ENCODE peak calls at places on chromosomes 12 and 14, in eight cellular contexts. N, D, J, P, G, O, R and S are unnamed samples. For H3K9me3, the result is how much of the 10 kb centered on the place peaks cover.

GRCh38 chr14:94593376-94593748 is 12.1 kb downstream of the SERPINA5 start:
- DNase-seq in D (no peak), O (no peak), J (no peak), R (no peak), G (no peak), N (no peak), P (no peak), S (no peak)

GRCh38 chr14:99792551-99793212 is 531 bp upstream of the EML1 start:
- DNase-seq in J (peak), G (peak), O (no peak), R (peak), P (peak), D (no peak), N (no peak), S (no peak)

GRCh38 chr12:100995201-100995600 is 200.6 kb downstream of the ANO4 start:
- DNase-seq in J (no peak), N (no peak), O (no peak), D (no peak), P (peak), G (peak), R (no peak), S (no peak)

GRCh38 chr12:100234591-100235304 is 32.1 kb downstream of the DEPDC4 start:
- DNase-seq in D (no peak), O (peak), R (peak), P (peak), G (peak), J (no peak), N (peak), S (peak)

GRCh38 chr12:107760207-107760816 is 625 bp downstream of the PRDM4 start:
- DNase-seq in R (no peak), J (peak), P (peak), N (no peak), D (peak), O (peak), G (peak), S (peak)

GRCh38 chr14:81440041-81440440 is 39.9 kb upstream of the STON2 start:
- DNase-seq in O (no peak), N (no peak), J (no peak), D (no peak), P (no peak), R (no peak), G (no peak), S (no peak)

GRCh38 chr12:108720757-108721514 is 10.4 kb downstream of the CORO1C start:
- DNase-seq in O (no peak), P (peak), J (no peak), D (no peak), G (no peak), N (no peak), R (peak), S (no peak)

GRCh38 chr14:42143114-42143513 is 536.4 kb downstream of the LRFN5 start:
- DNase-seq in O (no peak), D (no peak), G (no peak), R (no peak), J (no peak), P (no peak), N (no peak), S (no peak)

GRCh38 chr12:5685935-5686334 is 254.0 kb downstream of the NTF3 start:
- DNase-seq in N (no peak), R (no peak), G (no peak), P (no peak), O (no peak), J (no peak), D (no peak), S (no peak)

GRCh38 chr12:112962561-112962960 is 15.8 kb upstream of the OAS2 start:
- DNase-seq in O (no peak), J (no peak), D (no peak), P (no peak), G (no peak), R (no peak), N (no peak), S (no peak)

GRCh38 chr14:61355892-61356325 is 34.5 kb downstream of the PRKCH start:
- DNase-seq in J (no peak), N (no peak), P (no peak), O (no peak), R (peak), G (peak), D (no peak), S (no peak)

GRCh38 chr12:91998316-91998715 is 147.3 kb downstream of the BTG1 start:
- DNase-seq in O (no peak), J (no peak), R (no peak), P (no peak), G (no peak), N (no peak), D (no peak), S (no peak)

GRCh38 chr12:92002195-92002649 is 143.4 kb downstream of the BTG1 start:
- DNase-seq in D (no peak), R (no peak), O (no peak), P (no peak), J (no peak), N (no peak), G (peak), S (no peak)

GRCh38 chr12:92002673-92003382 is 142.8 kb downstream of the BTG1 start:
- DNase-seq in G (no peak), P (peak), O (no peak), J (no peak), D (no peak), N (no peak), R (no peak), S (no peak)

GRCh38 chr12:92000587-92000986 is 145.1 kb downstream of the BTG1 start:
- DNase-seq in P (no peak), D (no peak), O (no peak), R (no peak), J (no peak), G (no peak), N (no peak), S (no peak)

DNA sequence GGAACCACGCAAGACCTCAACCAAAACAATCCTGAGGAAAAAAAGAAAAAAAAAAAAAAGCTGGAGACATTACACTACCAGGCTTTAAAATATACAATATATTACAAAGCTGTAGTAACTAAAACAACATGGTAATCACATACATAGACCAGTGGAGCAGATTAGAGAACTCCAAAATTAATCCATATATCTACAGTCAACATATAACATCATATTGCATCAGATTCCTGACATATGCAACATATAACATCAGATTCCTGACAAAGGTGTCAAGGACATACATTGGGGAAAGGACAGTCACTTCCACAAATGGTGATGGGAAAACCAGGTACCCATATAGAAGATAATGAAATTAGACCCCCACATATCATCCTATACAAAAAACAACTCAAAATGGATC is 145.8 kb downstream of the BTG1 start:
- DNase-seq in N (no peak), G (no peak), J (no peak), P (no peak), D (no peak), R (no peak), O (no peak), S (no peak)
- H3K4me3 ChIP-seq in N (no peak), G (no peak), J (no peak), P (no peak), D (no peak), R (no peak), O (no peak), S (no peak)

GRCh38 chr12:132942611-132943010 is 13.5 kb downstream of the ZNF605 start:
- DNase-seq in P (no peak), J (no peak), O (no peak), G (no peak), D (no peak), N (no peak), R (no peak), S (no peak)
- H3K9me3 ChIP-seq in P (half or more), J (under half), O (under half), G (half or more), D (under half), N (under half), R (under half), S (under half)

GRCh38 chr12:68641138-68641537 is 30.4 kb downstream of the RAP1B start:
- DNase-seq in G (no peak), P (no peak), J (no peak), N (peak), O (peak), D (no peak), R (no peak), S (no peak)

GRCh38 chr12:68638171-68638570 is 27.5 kb downstream of the RAP1B start:
- DNase-seq in O (peak), J (no peak), R (no peak), D (no peak), N (no peak), G (no peak), P (no peak), S (no peak)

GRCh38 chr12:68636268-68636667 is 25.6 kb downstream of the RAP1B start:
- DNase-seq in R (peak), O (no peak), N (no peak), J (no peak), D (no peak), P (peak), G (peak), S (no peak)

GRCh38 chr12:68639396-68639767 is 28.7 kb downstream of the RAP1B start:
- DNase-seq in R (no peak), N (no peak), P (no peak), G (no peak), D (no peak), O (peak), J (no peak), S (no peak)

DNA sequence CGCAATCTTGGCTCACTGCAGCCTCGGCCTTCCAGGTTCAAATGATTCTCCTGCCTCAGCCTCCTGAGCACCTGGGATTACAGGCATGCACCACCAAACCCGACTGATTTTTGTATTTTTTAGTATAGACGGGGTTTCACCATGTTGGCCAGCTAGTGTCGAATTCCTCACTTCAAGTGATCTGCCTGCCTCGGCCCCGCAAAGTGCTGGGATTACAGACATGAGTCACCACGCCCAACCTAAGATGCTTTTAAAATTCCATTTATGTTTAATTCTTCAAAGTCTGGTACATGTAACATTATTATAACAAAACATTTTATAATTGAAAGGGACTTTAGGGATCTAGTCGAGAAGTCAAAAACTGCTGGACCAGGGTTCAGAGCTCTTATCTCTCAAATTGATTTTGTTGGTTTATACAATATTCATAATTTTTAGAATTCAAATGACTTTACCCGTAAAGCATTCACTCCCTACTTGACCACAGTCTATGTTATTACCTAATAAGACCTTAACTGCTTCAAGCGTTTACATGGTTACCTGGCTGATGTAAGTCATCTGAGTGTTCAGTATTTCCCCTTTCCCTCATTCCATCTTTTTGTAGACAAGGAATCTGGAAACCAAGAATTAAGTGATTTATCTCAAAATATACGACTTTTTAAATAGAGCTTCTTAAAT is 28.2 kb downstream of the RAP1B start:
- DNase-seq in G (no peak), P (no peak), R (no peak), D (no peak), N (no peak), O (no peak), J (no peak), S (no peak)
- H3K4me3 ChIP-seq in G (no peak), P (no peak), R (no peak), D (no peak), N (no peak), O (no peak), J (no peak), S (no peak)

DNA sequence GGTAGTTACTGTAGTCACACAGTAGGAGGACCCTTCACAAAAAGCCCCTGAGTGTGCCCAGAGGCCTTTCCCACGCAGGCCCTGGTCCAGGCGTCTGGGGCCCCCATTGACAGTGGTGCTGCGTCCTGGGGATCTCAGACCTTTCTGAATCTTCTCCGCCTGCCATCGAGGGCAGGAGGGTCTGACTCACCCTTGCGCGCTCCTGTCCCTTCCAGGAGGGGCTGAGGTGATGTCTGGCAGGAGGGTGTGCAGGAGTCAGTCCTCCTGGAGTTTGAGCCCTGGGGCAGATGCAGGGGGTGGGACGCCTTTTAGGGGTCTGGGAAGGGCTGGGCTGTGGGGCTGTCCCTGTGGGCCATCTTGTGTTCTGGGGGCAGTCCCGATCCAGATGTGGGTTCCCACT is 386.8 kb downstream of the TMEM121 start:
- DNase-seq in O (no peak), P (no peak), J (peak), D (no peak), N (no peak), R (no peak), G (no peak), S (no peak)
- H3K9me3 ChIP-seq in O (under half), P (under half), J (under half), D (under half), N (under half), R (under half), G (under half), S (under half)

GRCh38 chr12:121130866-121131373 is 1.8 kb upstream of the P2RX7 start:
- DNase-seq in R (no peak), G (no peak), N (no peak), D (no peak), P (no peak), J (no peak), O (no peak), S (no peak)

GRCh38 chr12:121128908-121129704 is 3.6 kb upstream of the P2RX7 start:
- DNase-seq in G (peak), J (peak), D (peak), O (peak), P (no peak), R (peak), N (peak), S (peak)

GRCh38 chr12:121131941-121132341 is 735 bp upstream of the P2RX7 start:
- DNase-seq in R (no peak), G (no peak), N (no peak), J (no peak), D (no peak), P (no peak), O (no peak), S (no peak)

GRCh38 chr12:121127501-121127900 is 5.2 kb upstream of the P2RX7 start:
- DNase-seq in D (no peak), J (no peak), N (no peak), P (no peak), O (no peak), R (no peak), G (no peak), S (no peak)

GRCh38 chr12:121129705-121130147 is 3.0 kb upstream of the P2RX7 start:
- DNase-seq in P (no peak), O (no peak), R (no peak), G (no peak), D (no peak), N (no peak), J (no peak), S (no peak)
- H3K4me3 ChIP-seq in P (peak), O (peak), R (no peak), G (no peak), D (no peak), N (peak), J (no peak), S (no peak)

DNA sequence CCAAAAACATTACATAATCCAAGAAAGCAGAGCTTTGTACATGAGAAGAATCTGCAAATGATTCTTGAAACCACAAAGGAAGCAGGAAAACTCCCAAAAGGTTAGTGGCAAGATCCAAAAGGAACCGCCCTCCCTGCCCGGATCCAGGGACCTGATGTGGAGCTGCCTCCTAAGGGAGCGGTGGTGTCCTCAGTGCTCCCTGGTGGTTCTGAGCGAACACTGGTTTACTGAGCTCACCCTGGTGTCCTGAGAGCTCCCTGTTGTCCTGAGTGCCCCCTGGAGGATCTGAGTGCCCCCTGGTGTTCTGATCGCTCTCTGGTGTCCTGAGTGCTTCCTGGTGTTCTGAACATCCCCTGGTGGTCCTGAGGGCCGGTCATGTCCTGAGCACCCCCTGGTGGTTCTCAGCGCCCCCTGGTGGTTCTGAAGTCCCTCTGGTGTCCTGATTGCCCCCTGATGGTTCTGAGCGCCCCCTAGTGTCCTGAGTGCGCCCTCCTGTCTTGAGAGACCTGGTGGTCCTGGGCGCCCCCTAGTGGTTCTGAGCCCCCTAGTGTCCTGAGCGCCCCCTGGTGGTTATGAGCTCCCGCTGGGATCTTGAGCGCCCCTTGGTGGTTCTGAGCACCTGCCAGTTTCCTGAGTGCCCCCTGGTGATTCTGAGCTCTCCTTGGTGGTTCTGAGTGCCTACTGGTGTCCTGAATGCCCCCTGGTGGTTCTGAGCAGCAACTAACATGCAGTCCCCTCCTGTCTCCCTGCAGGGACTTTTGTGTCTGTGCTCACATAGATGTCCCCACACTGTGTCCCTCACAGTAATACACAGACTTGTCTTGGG is 891.1 kb downstream of the TMEM121 start:
- DNase-seq in P (no peak), J (peak), D (peak), R (no peak), N (peak), O (peak), G (no peak), S (peak)
- H3K9me3 ChIP-seq in P (under half), J (under half), D (under half), R (under half), N (under half), O (under half), G (under half), S (under half)

GRCh38 chr12:53053223-53054111 is 3.6 kb downstream of the TNS2 start:
- DNase-seq in G (no peak), R (no peak), N (no peak), J (peak), P (peak), D (peak), O (peak), S (peak)

GRCh38 chr12:53052419-53053222 is 2.8 kb downstream of the TNS2 start:
- DNase-seq in G (peak), D (peak), O (no peak), J (peak), N (no peak), P (peak), R (peak), S (no peak)

GRCh38 chr12:53055471-53056266 is 5.8 kb downstream of the TNS2 start:
- DNase-seq in J (peak), P (no peak), N (no peak), G (no peak), O (no peak), D (peak), R (no peak), S (no peak)

GRCh38 chr12:53056296-53056695 is 6.4 kb downstream of the TNS2 start:
- DNase-seq in R (no peak), N (no peak), P (peak), D (no peak), O (no peak), G (no peak), J (peak), S (no peak)

DNA sequence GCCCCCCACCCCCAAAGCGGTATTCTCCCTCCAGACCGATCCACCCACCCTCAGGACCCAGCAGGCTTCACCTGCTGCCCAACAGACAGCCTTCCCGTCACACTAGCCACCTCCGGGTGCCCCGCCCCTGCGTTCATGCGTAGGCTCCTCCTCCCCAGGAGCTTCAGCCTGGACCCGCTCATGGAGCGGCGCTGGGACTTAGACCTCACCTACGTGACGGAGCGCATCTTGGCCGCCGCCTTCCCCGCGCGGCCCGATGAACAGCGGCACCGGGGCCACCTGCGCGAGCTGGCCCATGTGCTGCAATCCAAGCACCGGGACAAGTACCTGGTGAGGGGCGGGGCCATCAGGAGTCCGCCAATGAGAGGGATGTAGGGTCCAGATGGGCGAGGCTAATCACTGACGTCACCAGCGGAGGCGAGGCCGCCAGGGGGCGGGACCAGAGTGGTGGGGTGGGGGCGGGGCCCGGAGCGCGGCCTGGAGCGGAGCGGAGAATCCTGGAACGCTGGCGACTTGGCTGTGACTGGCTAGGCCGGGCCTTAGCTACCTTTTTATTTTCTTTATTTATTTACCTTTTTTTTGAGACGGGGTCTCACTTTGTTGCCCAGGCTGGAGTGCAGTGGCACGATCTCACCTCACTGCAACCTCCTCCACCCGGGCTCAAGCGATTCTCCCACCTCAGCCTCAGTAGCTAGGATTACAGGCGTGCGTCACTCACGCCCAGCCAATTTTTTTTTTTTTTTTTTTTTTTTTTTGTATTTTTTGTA is 4.4 kb downstream of the TNS2 start:
- DNase-seq in N (peak), P (peak), O (peak), J (peak), G (peak), R (peak), D (peak), S (peak)
- H3K4me3 ChIP-seq in N (peak), P (peak), O (peak), J (peak), G (peak), R (no peak), D (peak), S (peak)

GRCh38 chr12:34604227-34604626 is 581.9 kb downstream of the ALG10 start:
- DNase-seq in G (no peak), R (no peak), J (no peak), N (no peak), O (no peak), P (no peak), D (no peak), S (no peak)
- H3K9me3 ChIP-seq in G (half or more), R (under half), J (under half), N (under half), O (under half), P (under half), D (under half), S (under half)